ENCODE peak calls at places on chromosome 9, in nine cellular contexts. S is stimulated activated CD4-positive, alpha-beta T cell treated with anti-CD3 and anti-CD28 coated beads, Interleukin-4, amount 100 ng/mL, for 4 hours; I is H9; Z is NCI-H146; J is right atrium auricular region; X is skeletal muscle cell; M is hepatic stellate cell; T is kidney glomerular epithelial cell; W is left ventricle myocardium superior. P is an unnamed sample.
A peak's percentile ranks its signal among the peaks of the same experiment; 100 is the strongest.

GRCh38 chr9:89883401-89884341 is 278.9 kb downstream of the GADD45G start:
- DNase-seq in I (peak; percentile 18), J (peak; percentile 57), X (no peak), Z (no peak), S (no peak), M (no peak), W (no peak), T (no peak), P (no peak)

GRCh38 chr9:124747065-124747464 is 24.0 kb downstream of the NR6A1 start:
- DNase-seq in X (no peak), J (no peak), M (no peak), S (no peak), Z (no peak), I (no peak), W (no peak), T (no peak), P (no peak)

GRCh38 chr9:118782790-118783463 is 586.3 kb downstream of the BRINP1 start:
- DNase-seq in T (no peak), I (no peak), M (no peak), Z (no peak), S (no peak), X (no peak), W (no peak), J (no peak), P (peak; percentile 43)

GRCh38 chr9:117412841-117413240 is 2.0 kb downstream of the ASTN2 start:
- DNase-seq in T (no peak), X (no peak), S (no peak), W (no peak), Z (no peak), J (no peak), M (no peak), I (no peak), P (no peak)

GRCh38 chr9:114720296-114720695 is 38.3 kb upstream of the TEX48 start:
- DNase-seq in T (no peak), J (no peak), M (peak; percentile 16), W (no peak), S (no peak), Z (no peak), X (no peak), I (no peak), P (no peak)

GRCh38 chr9:72539824-72540347 is 18.5 kb downstream of the TMC1 start:
- DNase-seq in I (peak; percentile 34), J (no peak), M (no peak), Z (no peak), W (no peak), T (no peak), X (no peak), S (no peak), P (no peak)

GRCh38 chr9:35756275-35756742 is 2.2 kb upstream of the MSMP start:
- DNase-seq in J (peak; percentile 66), T (no peak), S (peak; percentile 74), M (no peak), Z (no peak), W (peak; percentile 69), I (no peak), X (no peak), P (no peak)

GRCh38 chr9:80792721-80793120 is 896.6 kb downstream of the TLE1 start:
- DNase-seq in J (no peak), M (no peak), X (no peak), S (no peak), I (no peak), Z (no peak), T (no peak), W (peak; percentile 23), P (no peak)

GRCh38 chr9:128706045-128706444 is 3.7 kb downstream of the PKN3 start:
- DNase-seq in J (no peak), M (no peak), W (peak; percentile 0), S (no peak), X (no peak), Z (no peak), T (no peak), I (peak; percentile 22), P (no peak)

GRCh38 chr9:21317956-21318923 is 13.1 kb upstream of the IFNA5 start:
- DNase-seq in I (no peak), T (peak; percentile 63), W (peak; percentile 21), M (no peak), Z (peak; percentile 43), S (no peak), J (no peak), X (peak; percentile 10), P (peak; percentile 23)

GRCh38 chr9:76552751-76553150 is 93.8 kb downstream of the GCNT1 start:
- DNase-seq in S (no peak), J (no peak), W (no peak), M (no peak), X (no peak), I (no peak), Z (no peak), T (no peak), P (no peak)

GRCh38 chr9:131875828-131876485 is 136.1 kb upstream of the RAPGEF1 start:
- DNase-seq in J (no peak), X (no peak), W (no peak), T (no peak), I (no peak), M (peak; percentile 62), S (no peak), Z (no peak), P (no peak)

GRCh38 chr9:92328225-92328624 is 2.5 kb downstream of the CENPP start:
- DNase-seq in J (no peak), W (no peak), X (peak; percentile 41), I (no peak), M (peak; percentile 63), S (no peak), T (peak; percentile 4), Z (no peak), P (peak; percentile 30)

GRCh38 chr9:14106699-14107098 is 207.2 kb downstream of the NFIB start:
- DNase-seq in X (no peak), T (no peak), Z (peak; percentile 69), J (no peak), W (no peak), M (no peak), S (no peak), I (no peak), P (peak; percentile 45)

GRCh38 chr9:35710818-35711500 is 21.0 kb downstream of the TLN1 start:
- DNase-seq in S (no peak), J (no peak), X (no peak), T (no peak), Z (no peak), W (no peak), M (no peak), I (no peak), P (no peak)

GRCh38 chr9:70402213-70402612 is 12.2 kb downstream of the KLF9 start:
- DNase-seq in W (no peak), S (no peak), X (no peak), J (no peak), Z (no peak), T (no peak), M (no peak), I (no peak), P (no peak)

GRCh38 chr9:125889524-125890473 is 142.6 kb downstream of the PBX3 start:
- DNase-seq in T (peak; percentile 26), Z (peak; percentile 77), M (peak; percentile 13), X (no peak), W (peak; percentile 68), S (peak; percentile 41), J (no peak), I (peak; percentile 51), P (peak; percentile 82)

GRCh38 chr9:99266136-99267023 is 44.3 kb downstream of the SEC61B start:
- DNase-seq in J (no peak), I (peak; percentile 87), W (peak; percentile 79), S (peak; percentile 44), T (peak; percentile 32), M (peak; percentile 38), Z (peak; percentile 70), X (peak; percentile 26), P (peak; percentile 62)

P was measured in COR-L47.